ENCODE peak calls at places on chromosome 1, in ten cellular contexts. One of them, this sample, is unnamed.
A peak's percentile ranks its signal among the peaks of the same experiment; 100 is the strongest.

GRCh38 chr1:59290173-59290954 is 6.5 kb upstream of the FGGY start:
- DNase-seq in MM.1S: peak; percentile 59
- DNase-seq in transverse colon: peak; percentile 52
- DNase-seq in stomach: peak; percentile 57
- DNase-seq in HL-60: peak; percentile 45
- DNase-seq in fibroblast of lung: peak; percentile 48
- DNase-seq in A549: peak; percentile 68
- DNase-seq in prostate gland: no peak
- DNase-seq in pancreas: peak; percentile 72
- DNase-seq in IMR-90: peak; percentile 52
- DNase-seq in this sample: no peak

GRCh38 chr1:161069201-161069685 is 448 bp downstream of the ARHGAP30 start:
- DNase-seq in MM.1S: no peak
- DNase-seq in transverse colon: no peak
- DNase-seq in stomach: no peak
- DNase-seq in HL-60: no peak
- DNase-seq in fibroblast of lung: no peak
- DNase-seq in A549: no peak
- DNase-seq in prostate gland: no peak
- DNase-seq in pancreas: no peak
- DNase-seq in IMR-90: no peak
- DNase-seq in this sample: peak; percentile 59

GRCh38 chr1:15038232-15039016 is 115.1 kb upstream of the TMEM51 start:
- DNase-seq in MM.1S: peak; percentile 46
- DNase-seq in transverse colon: no peak
- DNase-seq in stomach: no peak
- DNase-seq in HL-60: no peak
- DNase-seq in fibroblast of lung: no peak
- DNase-seq in A549: peak; percentile 69
- DNase-seq in prostate gland: no peak
- DNase-seq in pancreas: no peak
- DNase-seq in IMR-90: peak; percentile 33
- DNase-seq in this sample: peak; percentile 53

GRCh38 chr1:228823200-228823599 is 87.9 kb downstream of the RHOU start:
- DNase-seq in MM.1S: no peak
- DNase-seq in transverse colon: no peak
- DNase-seq in stomach: no peak
- DNase-seq in HL-60: no peak
- DNase-seq in fibroblast of lung: no peak
- DNase-seq in A549: no peak
- DNase-seq in prostate gland: no peak
- DNase-seq in pancreas: no peak
- DNase-seq in IMR-90: no peak
- DNase-seq in this sample: no peak

GRCh38 chr1:93623436-93623835 is 58.2 kb downstream of the BCAR3 start:
- DNase-seq in MM.1S: no peak
- DNase-seq in transverse colon: no peak
- DNase-seq in stomach: no peak
- DNase-seq in HL-60: no peak
- DNase-seq in fibroblast of lung: peak; percentile 53
- DNase-seq in A549: no peak
- DNase-seq in prostate gland: no peak
- DNase-seq in pancreas: no peak
- DNase-seq in IMR-90: no peak
- DNase-seq in this sample: no peak

GRCh38 chr1:160007577-160008200 is 24.1 kb downstream of the PIGM start:
- DNase-seq in MM.1S: peak; percentile 38
- DNase-seq in transverse colon: no peak
- DNase-seq in stomach: no peak
- DNase-seq in HL-60: peak; percentile 17
- DNase-seq in fibroblast of lung: peak; percentile 15
- DNase-seq in A549: peak; percentile 26
- DNase-seq in prostate gland: no peak
- DNase-seq in pancreas: no peak
- DNase-seq in IMR-90: peak; percentile 32
- DNase-seq in this sample: no peak

GRCh38 chr1:121408354-121408753 is 223.6 kb downstream of the SRGAP2C start:
- DNase-seq in MM.1S: no peak
- DNase-seq in transverse colon: no peak
- DNase-seq in stomach: no peak
- DNase-seq in HL-60: no peak
- DNase-seq in fibroblast of lung: no peak
- DNase-seq in A549: no peak
- DNase-seq in prostate gland: no peak
- DNase-seq in pancreas: no peak
- DNase-seq in IMR-90: no peak
- DNase-seq in this sample: no peak

GRCh38 chr1:34885405-34886247 is 26.1 kb upstream of the SMIM12 start:
- DNase-seq in MM.1S: no peak
- DNase-seq in transverse colon: peak; percentile 55
- DNase-seq in stomach: peak; percentile 57
- DNase-seq in HL-60: no peak
- DNase-seq in fibroblast of lung: peak; percentile 24
- DNase-seq in A549: no peak
- DNase-seq in prostate gland: no peak
- DNase-seq in pancreas: peak; percentile 27
- DNase-seq in IMR-90: no peak
- DNase-seq in this sample: no peak

GRCh38 chr1:186487163-186487562 is 26.2 kb upstream of the PDC start:
- DNase-seq in MM.1S: no peak
- DNase-seq in transverse colon: no peak
- DNase-seq in stomach: no peak
- DNase-seq in HL-60: no peak
- DNase-seq in fibroblast of lung: peak; percentile 26
- DNase-seq in A549: no peak
- DNase-seq in prostate gland: no peak
- DNase-seq in pancreas: no peak
- DNase-seq in IMR-90: peak; percentile 67
- DNase-seq in this sample: no peak

GRCh38 chr1:180585994-180586359 is 27.2 kb downstream of the OVAAL start:
- DNase-seq in MM.1S: no peak
- DNase-seq in transverse colon: no peak
- DNase-seq in stomach: no peak
- DNase-seq in HL-60: no peak
- DNase-seq in fibroblast of lung: no peak
- DNase-seq in A549: no peak
- DNase-seq in prostate gland: no peak
- DNase-seq in pancreas: no peak
- DNase-seq in IMR-90: no peak
- DNase-seq in this sample: peak; percentile 25

GRCh38 chr1:15757016-15757543 is 1.5 kb upstream of the FBLIM1 start:
- DNase-seq in MM.1S: no peak
- DNase-seq in transverse colon: no peak
- DNase-seq in stomach: no peak
- DNase-seq in HL-60: no peak
- DNase-seq in fibroblast of lung: no peak
- DNase-seq in A549: no peak
- DNase-seq in prostate gland: no peak
- DNase-seq in pancreas: no peak
- DNase-seq in IMR-90: no peak
- DNase-seq in this sample: no peak

GRCh38 chr1:85330711-85331290 is 54.4 kb upstream of the BCL10 start:
- DNase-seq in MM.1S: no peak
- DNase-seq in transverse colon: no peak
- DNase-seq in stomach: no peak
- DNase-seq in HL-60: no peak
- DNase-seq in fibroblast of lung: peak; percentile 99
- DNase-seq in A549: no peak
- DNase-seq in prostate gland: no peak
- DNase-seq in pancreas: no peak
- DNase-seq in IMR-90: peak; percentile 99
- DNase-seq in this sample: no peak

GRCh38 chr1:3914911-3915310 is 14.8 kb upstream of the C1orf174 start:
- DNase-seq in MM.1S: no peak
- DNase-seq in transverse colon: no peak
- DNase-seq in stomach: no peak
- DNase-seq in HL-60: no peak
- DNase-seq in fibroblast of lung: no peak
- DNase-seq in A549: no peak
- DNase-seq in prostate gland: no peak
- DNase-seq in pancreas: no peak
- DNase-seq in IMR-90: no peak
- DNase-seq in this sample: no peak

GRCh38 chr1:23559985-23560755 is 869 bp upstream of the ID3 start:
- DNase-seq in MM.1S: no peak
- DNase-seq in transverse colon: no peak
- DNase-seq in stomach: no peak
- DNase-seq in HL-60: no peak
- DNase-seq in fibroblast of lung: peak; percentile 40
- DNase-seq in A549: no peak
- DNase-seq in prostate gland: no peak
- DNase-seq in pancreas: no peak
- DNase-seq in IMR-90: peak; percentile 47
- DNase-seq in this sample: no peak

DNA sequence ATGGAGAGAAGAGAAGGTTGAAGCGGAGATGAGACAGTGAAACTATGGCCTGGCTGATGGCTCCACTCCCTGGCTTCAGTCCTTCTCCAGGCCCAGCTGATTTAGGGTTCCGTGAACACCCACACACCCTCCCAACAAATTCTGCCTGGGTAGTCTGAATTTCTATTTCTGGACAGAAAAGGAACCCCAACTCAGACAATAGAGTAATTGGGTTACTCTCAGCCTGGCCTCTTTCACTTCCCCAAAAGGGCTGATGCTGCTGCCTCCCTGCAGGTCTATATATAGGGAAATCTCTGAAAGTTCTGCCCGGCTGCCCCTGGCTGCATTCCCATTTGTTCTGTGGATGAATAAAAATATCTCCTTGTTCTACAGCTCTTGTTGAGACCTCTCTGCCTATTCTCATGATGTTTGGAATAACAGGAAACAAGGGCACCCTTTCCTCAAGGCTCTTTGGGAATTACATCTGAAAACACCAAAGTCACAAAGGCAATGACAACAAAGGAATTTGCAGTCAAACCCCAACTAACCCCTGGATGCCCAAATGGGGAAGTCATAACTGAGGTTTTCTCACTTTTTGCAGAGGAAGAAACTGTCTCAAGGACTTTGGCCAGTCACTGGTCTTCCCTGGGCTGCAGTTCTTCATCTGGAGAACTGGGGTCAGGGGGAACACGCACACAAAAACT is 11.4 kb upstream of the ZSCAN20 start:
- DNase-seq in MM.1S: peak; percentile 45
- DNase-seq in transverse colon: peak; percentile 43
- DNase-seq in stomach: no peak
- DNase-seq in HL-60: peak; percentile 37
- DNase-seq in fibroblast of lung: no peak
- DNase-seq in A549: no peak
- DNase-seq in prostate gland: no peak
- DNase-seq in pancreas: no peak
- DNase-seq in IMR-90: no peak
- DNase-seq in this sample: no peak
- H3K27ac ChIP-seq in MM.1S: peak overlapping the region; percentile 68
- H3K27ac ChIP-seq in transverse colon: peak overlapping the region; percentile 61
- H3K27ac ChIP-seq in stomach: peak overlapping the region; percentile 46
- H3K27ac ChIP-seq in HL-60: no peak overlapping the region
- H3K27ac ChIP-seq in fibroblast of lung: no peak overlapping the region
- H3K27ac ChIP-seq in A549: no peak overlapping the region
- H3K27ac ChIP-seq in prostate gland: peak overlapping the region; percentile 61
- H3K27ac ChIP-seq in pancreas: no peak overlapping the region
- H3K27ac ChIP-seq in IMR-90: no peak overlapping the region
- H3K27ac ChIP-seq in this sample: no peak overlapping the region

GRCh38 chr1:166947398-166948043 is 27.8 kb downstream of the ILDR2 start:
- DNase-seq in MM.1S: no peak
- DNase-seq in transverse colon: peak; percentile 14
- DNase-seq in stomach: peak; percentile 27
- DNase-seq in HL-60: no peak
- DNase-seq in fibroblast of lung: peak; percentile 86
- DNase-seq in A549: no peak
- DNase-seq in prostate gland: no peak
- DNase-seq in pancreas: peak; percentile 30
- DNase-seq in IMR-90: peak; percentile 28
- DNase-seq in this sample: no peak
- H3K27ac ChIP-seq in MM.1S: no peak overlapping the region
- H3K27ac ChIP-seq in transverse colon: no peak overlapping the region
- H3K27ac ChIP-seq in stomach: no peak overlapping the region
- H3K27ac ChIP-seq in HL-60: no peak overlapping the region
- H3K27ac ChIP-seq in fibroblast of lung: no peak overlapping the region
- H3K27ac ChIP-seq in A549: no peak overlapping the region
- H3K27ac ChIP-seq in prostate gland: no peak overlapping the region
- H3K27ac ChIP-seq in pancreas: no peak overlapping the region
- H3K27ac ChIP-seq in IMR-90: no peak overlapping the region
- H3K27ac ChIP-seq in this sample: no peak overlapping the region

DNA sequence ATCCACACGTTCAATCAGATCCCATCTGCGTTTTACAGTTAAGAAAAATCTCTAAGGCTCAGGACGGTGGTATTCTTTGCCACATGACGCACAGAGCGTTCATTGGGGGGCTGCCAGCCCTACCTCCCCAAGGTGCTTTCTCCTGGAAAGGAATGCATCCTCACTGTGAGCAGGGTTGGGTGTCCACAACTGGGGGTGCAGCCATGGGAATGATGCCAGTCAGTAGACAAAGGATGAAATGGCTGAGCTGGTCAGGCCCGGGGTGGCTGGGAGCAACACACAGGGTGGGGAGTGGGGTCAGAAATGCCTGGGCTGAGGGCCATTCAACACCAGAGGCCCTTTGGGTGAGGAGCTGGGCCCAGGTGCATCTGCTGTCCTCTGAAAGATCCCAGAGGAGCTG is 25.9 kb downstream of the OPTC start:
- DNase-seq in MM.1S: no peak
- DNase-seq in transverse colon: no peak
- DNase-seq in stomach: no peak
- DNase-seq in HL-60: no peak
- DNase-seq in fibroblast of lung: no peak
- DNase-seq in A549: no peak
- DNase-seq in prostate gland: no peak
- DNase-seq in pancreas: no peak
- DNase-seq in IMR-90: no peak
- DNase-seq in this sample: no peak
- H3K27ac ChIP-seq in MM.1S: no peak overlapping the region
- H3K27ac ChIP-seq in transverse colon: no peak overlapping the region
- H3K27ac ChIP-seq in stomach: no peak overlapping the region
- H3K27ac ChIP-seq in HL-60: no peak overlapping the region
- H3K27ac ChIP-seq in fibroblast of lung: peak overlapping the region; percentile 34
- H3K27ac ChIP-seq in A549: peak overlapping the region; percentile 31
- H3K27ac ChIP-seq in prostate gland: no peak overlapping the region
- H3K27ac ChIP-seq in pancreas: no peak overlapping the region
- H3K27ac ChIP-seq in IMR-90: no peak overlapping the region
- H3K27ac ChIP-seq in this sample: no peak overlapping the region

DNA sequence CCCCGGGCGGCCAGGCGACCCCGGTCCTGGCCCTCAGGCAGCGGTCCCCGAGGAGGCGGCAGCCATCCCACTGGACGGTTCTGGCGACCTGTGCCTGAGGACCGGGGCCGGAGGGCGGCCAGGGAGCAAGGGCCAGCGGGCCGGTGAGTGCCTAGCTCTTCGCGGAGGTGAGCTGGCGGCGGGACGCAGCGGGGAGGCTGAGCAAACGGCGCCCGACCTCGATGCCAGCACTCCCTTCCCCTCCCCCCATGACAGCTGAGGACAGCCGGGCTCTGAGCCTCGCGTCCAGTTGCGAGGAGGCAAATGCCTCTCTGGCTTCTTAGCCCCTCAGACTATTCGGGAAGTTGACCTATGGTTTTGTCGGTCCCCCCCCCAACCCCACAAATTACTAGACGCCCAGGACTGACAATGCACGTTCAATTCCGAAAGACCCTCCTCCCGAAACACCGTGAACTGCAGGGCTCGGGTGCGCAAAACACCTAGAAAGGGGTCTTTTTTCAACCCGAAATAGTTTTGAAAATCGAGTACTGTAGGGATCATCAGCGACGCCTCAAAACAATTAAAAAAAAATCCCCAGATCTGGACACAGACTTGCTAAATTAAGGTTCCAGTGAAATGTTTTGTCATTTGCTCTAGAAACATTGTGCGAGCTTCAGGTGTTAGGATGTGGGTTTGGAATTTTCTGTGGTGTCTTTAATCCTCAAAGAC is 8.3 kb downstream of the CDKN2C start:
- DNase-seq in MM.1S: peak; percentile 52
- DNase-seq in transverse colon: peak; percentile 70
- DNase-seq in stomach: peak; percentile 61
- DNase-seq in HL-60: no peak
- DNase-seq in fibroblast of lung: peak; percentile 60
- DNase-seq in A549: peak; percentile 84
- DNase-seq in prostate gland: peak; percentile 42
- DNase-seq in pancreas: peak; percentile 78
- DNase-seq in IMR-90: peak; percentile 49
- DNase-seq in this sample: peak; percentile 44
- H3K27ac ChIP-seq in MM.1S: peak overlapping the region; percentile 39
- H3K27ac ChIP-seq in transverse colon: peak overlapping the region; percentile 92
- H3K27ac ChIP-seq in stomach: peak overlapping the region; percentile 89
- H3K27ac ChIP-seq in HL-60: peak overlapping the region; percentile 97
- H3K27ac ChIP-seq in fibroblast of lung: peak overlapping the region; percentile 95
- H3K27ac ChIP-seq in A549: peak overlapping the region; percentile 99
- H3K27ac ChIP-seq in prostate gland: peak overlapping the region; percentile 86
- H3K27ac ChIP-seq in pancreas: peak overlapping the region; percentile 93
- H3K27ac ChIP-seq in IMR-90: peak overlapping the region; percentile 90
- H3K27ac ChIP-seq in this sample: no peak overlapping the region